ENCODE peak calls at places on chromosome 1, in seven cellular contexts. I, T, O, F, C, P and M are unnamed samples.

GRCh38 chr1:240091201-240091600 is 482 bp upstream of the FMN2 start:
- DNase-seq in P (no peak), I (no peak), C (no peak), F (no peak), T (no peak), O (no peak), M (no peak)

GRCh38 chr1:91529856-91530255 is 29.2 kb downstream of the CDC7 start:
- DNase-seq in T (no peak), C (peak; percentile 17), P (no peak), I (no peak), O (no peak), F (no peak), M (no peak)

GRCh38 chr1:23593556-23594148 is 34.4 kb upstream of the ID3 start:
- DNase-seq in P (no peak), O (no peak), T (no peak), C (peak; percentile 63), I (no peak), F (no peak), M (no peak)

GRCh38 chr1:200279810-200280411 is 129.9 kb downstream of the ZNF281 start:
- DNase-seq in P (peak; percentile 52), C (peak; percentile 47), F (no peak), T (peak; percentile 37), O (no peak), I (peak; percentile 36), M (no peak)

GRCh38 chr1:54500030-54500389 is 48.0 kb upstream of the ACOT11 start:
- DNase-seq in O (no peak), P (no peak), F (no peak), T (no peak), I (no peak), C (no peak), M (no peak)

GRCh38 chr1:21234779-21235178 is 55.5 kb downstream of the ECE1 start:
- DNase-seq in I (no peak), C (no peak), P (peak; percentile 68), T (no peak), O (no peak), F (no peak), M (no peak)

GRCh38 chr1:46495778-46496177 is 6.1 kb downstream of the DMBX1 start:
- DNase-seq in T (no peak), O (no peak), C (no peak), I (no peak), F (no peak), P (no peak), M (no peak)

GRCh38 chr1:34781071-34781843 is at the start of gene GJB3:
- DNase-seq in C (peak; percentile 15), F (no peak), O (no peak), T (no peak), P (no peak), I (no peak), M (no peak)

GRCh38 chr1:37732111-37732780 is 32.7 kb downstream of the EPHA10 start:
- DNase-seq in C (no peak), O (no peak), F (no peak), I (no peak), T (no peak), P (no peak), M (no peak)

GRCh38 chr1:3066250-3066711 is 2.7 kb upstream of the PRDM16 start:
- DNase-seq in C (no peak), F (peak; percentile 67), T (no peak), I (no peak), P (no peak), O (no peak), M (no peak)
- TF ChIP-seq CTCF in C (peak; percentile 30), F (peak; percentile 71), T (peak; percentile 71), I (peak; percentile 37), P (peak; percentile 9), O (no peak), M (no peak)

GRCh38 chr1:8871539-8871935 is 6.9 kb downstream of the ENO1 start:
- DNase-seq in F (no peak), P (no peak), C (no peak), I (no peak), O (peak; percentile 33), T (no peak), M (no peak)
- TF ChIP-seq CTCF in F (peak; percentile 31), P (no peak), C (peak; percentile 12), I (peak; percentile 43), O (no peak), T (peak; percentile 38), M (peak; percentile 30)

GRCh38 chr1:156648496-156648895 is 6.6 kb downstream of the BCAN start:
- DNase-seq in P (no peak), C (no peak), I (no peak), T (no peak), F (no peak), O (no peak), M (no peak)

GRCh38 chr1:156646738-156647211 is 4.9 kb downstream of the BCAN start:
- DNase-seq in P (no peak), O (no peak), C (no peak), F (no peak), I (no peak), T (no peak), M (no peak)

GRCh38 chr1:156645666-156646065 is 3.7 kb downstream of the BCAN start:
- DNase-seq in T (no peak), I (no peak), P (no peak), C (no peak), O (no peak), F (no peak), M (no peak)

GRCh38 chr1:156647351-156647750 is 5.4 kb downstream of the BCAN start:
- DNase-seq in I (no peak), O (no peak), F (no peak), P (no peak), T (no peak), C (no peak), M (no peak)

DNA sequence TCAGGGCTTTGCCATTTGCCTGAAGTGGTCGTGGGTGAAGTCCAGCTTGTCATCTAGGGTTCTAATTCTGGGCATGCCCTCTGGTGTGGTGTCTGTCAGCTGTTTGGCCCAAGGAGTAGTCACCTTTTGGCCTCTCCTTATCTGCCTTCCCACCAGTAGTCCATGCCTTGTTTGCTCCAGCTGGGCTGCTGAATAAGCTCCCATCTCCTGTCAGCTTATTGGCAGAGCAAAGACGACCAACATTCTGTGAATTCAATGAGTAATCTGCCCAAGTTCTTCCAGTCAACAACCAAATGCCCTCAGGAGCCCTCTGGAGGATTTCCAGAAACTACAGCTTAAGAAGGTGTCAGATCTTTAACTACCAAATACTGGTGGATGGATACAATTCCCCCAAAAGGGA is 7.0 kb downstream of the BCAN start:
- DNase-seq in P (no peak), C (no peak), O (no peak), F (no peak), I (no peak), T (no peak), M (no peak)
- TF ChIP-seq CTCF in P (no peak), C (no peak), O (no peak), F (no peak), I (no peak), T (no peak), M (no peak)

GRCh38 chr1:185450917-185451316 is 133.9 kb upstream of the IVNS1ABP start:
- DNase-seq in I (no peak), T (no peak), O (no peak), C (no peak), P (no peak), F (no peak), M (no peak)
- TF ChIP-seq CTCF in I (no peak), T (no peak), O (no peak), C (no peak), P (no peak), F (no peak), M (no peak)